ENCODE peak calls at places on chromosomes 6 and 20, in nine cellular contexts. Q, A, T, P, C, H, I, R and D are unnamed samples.

GRCh38 chr6:139654888-139655782 is 280.7 kb upstream of the CITED2 start:
- DNase-seq in Q (no peak), A (no peak), T (no peak), P (no peak), C (no peak), H (no peak), I (no peak), R (no peak), D (no peak)

GRCh38 chr6:113672691-113673149 is 184.4 kb upstream of the MARCKS start:
- DNase-seq in Q (peak), A (peak), T (peak), P (no peak), C (peak), H (peak), I (peak), R (peak), D (no peak)

GRCh38 chr6:34928220-34928619 is 39.2 kb downstream of the ANKS1A start:
- DNase-seq in Q (no peak), A (no peak), T (no peak), P (no peak), C (no peak), H (no peak), I (no peak), R (no peak), D (no peak)

GRCh38 chr6:117205876-117206275 is 59.5 kb upstream of the VGLL2 start:
- DNase-seq in Q (no peak), A (no peak), T (no peak), P (no peak), C (no peak), H (no peak), I (no peak), R (no peak), D (no peak)

GRCh38 chr20:13533946-13534345 is 104.8 kb downstream of the TASP1 start:
- DNase-seq in Q (no peak), A (no peak), T (no peak), P (peak), C (peak), H (no peak), I (no peak), R (no peak), D (no peak)

GRCh38 chr20:31720486-31721407 is 1.9 kb downstream of the BCL2L1 start:
- DNase-seq in Q (no peak), A (no peak), T (no peak), P (no peak), C (no peak), H (no peak), I (no peak), R (no peak), D (peak)

GRCh38 chr6:43735642-43736199 is 34.3 kb upstream of the VEGFA start:
- DNase-seq in Q (no peak), A (no peak), T (no peak), P (peak), C (no peak), H (no peak), I (no peak), R (no peak), D (no peak)

GRCh38 chr20:12316794-12317193 is 399.1 kb downstream of the BTBD3 start:
- DNase-seq in Q (no peak), A (no peak), T (no peak), P (no peak), C (no peak), H (no peak), I (no peak), R (no peak), D (no peak)

GRCh38 chr6:152401978-152402377 is 235.2 kb downstream of the SYNE1 start:
- DNase-seq in Q (no peak), A (peak), T (peak), P (peak), C (peak), H (no peak), I (no peak), R (no peak), D (no peak)

GRCh38 chr20:37288091-37288490 is 1.4 kb upstream of the MANBAL start:
- DNase-seq in Q (peak), A (no peak), T (peak), P (peak), C (no peak), H (no peak), I (no peak), R (no peak), D (no peak)

GRCh38 chr6:107408714-107409113 is 50.6 kb downstream of the PDSS2 start:
- DNase-seq in Q (no peak), A (no peak), T (no peak), P (no peak), C (no peak), H (no peak), I (no peak), R (no peak), D (no peak)

GRCh38 chr6:92408350-92408749 is 1011.0 kb downstream of the EPHA7 start:
- DNase-seq in Q (no peak), A (no peak), T (no peak), P (no peak), C (no peak), H (no peak), I (no peak), R (no peak), D (no peak)

GRCh38 chr6:19995575-19996257 is 158.5 kb downstream of the ID4 start:
- DNase-seq in Q (no peak), A (no peak), T (no peak), P (no peak), C (no peak), H (no peak), I (no peak), R (no peak), D (no peak)

GRCh38 chr6:154379585-154379984 is 23.0 kb upstream of the IPCEF1 start:
- DNase-seq in Q (no peak), A (no peak), T (no peak), P (no peak), C (no peak), H (no peak), I (no peak), R (no peak), D (no peak)

GRCh38 chr6:41273699-41274098 is 12.8 kb downstream of the TREM1 start:
- DNase-seq in Q (no peak), A (no peak), T (no peak), P (no peak), C (no peak), H (no peak), I (no peak), R (no peak), D (no peak)

GRCh38 chr20:47535088-47535487 is 33.4 kb downstream of the NCOA3 start:
- DNase-seq in Q (no peak), A (no peak), T (no peak), P (no peak), C (no peak), H (no peak), I (no peak), R (no peak), D (peak)

GRCh38 chr20:15122613-15123012 is 785.2 kb upstream of the FLRT3 start:
- DNase-seq in Q (no peak), A (no peak), T (no peak), P (no peak), C (no peak), H (no peak), I (no peak), R (no peak), D (peak)

GRCh38 chr6:130696806-130697205 is 130.4 kb upstream of the SMLR1 start:
- DNase-seq in Q (no peak), A (peak), T (peak), P (no peak), C (no peak), H (no peak), I (no peak), R (no peak), D (no peak)

GRCh38 chr20:11849270-11849920 is 68.3 kb upstream of the BTBD3 start:
- DNase-seq in Q (no peak), A (peak), T (peak), P (no peak), C (peak), H (no peak), I (no peak), R (no peak), D (no peak)

GRCh38 chr6:41408982-41409381 is 73.6 kb downstream of the NCR2 start:
- DNase-seq in Q (no peak), A (no peak), T (no peak), P (no peak), C (no peak), H (no peak), I (no peak), R (peak), D (no peak)

GRCh38 chr6:56026461-56027180 is 151.2 kb upstream of the BMP5 start:
- DNase-seq in Q (no peak), A (no peak), T (no peak), P (peak), C (peak), H (no peak), I (no peak), R (no peak), D (no peak)

GRCh38 chr6:131954775-131955107 is 3.6 kb upstream of the CCN2 start:
- DNase-seq in Q (peak), A (peak), T (peak), P (peak), C (peak), H (peak), I (no peak), R (no peak), D (no peak)

GRCh38 chr20:17916365-17916996 is 52.1 kb downstream of the SNX5 start:
- DNase-seq in Q (no peak), A (no peak), T (no peak), P (no peak), C (no peak), H (no peak), I (no peak), R (peak), D (peak)

GRCh38 chr6:24655229-24655628 is 9.2 kb upstream of the KIAA0319 start:
- DNase-seq in Q (no peak), A (no peak), T (no peak), P (no peak), C (no peak), H (no peak), I (no peak), R (no peak), D (peak)

DNA sequence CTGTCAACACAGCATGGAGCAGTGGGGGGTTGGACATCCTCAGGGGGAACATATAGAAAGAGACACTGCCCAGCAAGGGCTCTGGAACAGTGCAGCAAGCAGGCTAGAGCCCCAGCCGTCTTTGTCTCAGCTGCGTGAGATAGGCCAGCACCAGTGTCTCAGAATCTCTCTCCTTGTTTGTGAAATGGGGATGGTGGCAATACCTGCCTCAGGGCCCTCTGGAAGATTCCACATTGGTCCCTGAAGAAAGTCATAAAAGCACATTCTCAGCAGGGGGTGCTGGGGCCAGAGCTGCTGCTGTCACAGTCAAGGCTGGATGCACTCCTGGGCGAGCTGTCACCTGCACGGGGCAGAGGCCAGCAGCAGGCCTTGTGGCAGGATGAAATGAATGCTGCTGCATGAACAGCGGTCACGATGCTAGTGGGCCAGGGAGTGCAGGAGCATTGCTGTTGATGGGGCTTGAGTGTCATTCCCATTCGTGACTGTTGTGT is 121.7 kb downstream of the SYCP2 start:
- DNase-seq in Q (no peak), A (no peak), T (no peak), P (no peak), C (no peak), H (peak), I (no peak), R (no peak), D (no peak)
- H3K4me3 ChIP-seq in Q (no peak), A (no peak), T (no peak), P (no peak), C (no peak), H (no peak), I (no peak), R (no peak), D (no peak)

DNA sequence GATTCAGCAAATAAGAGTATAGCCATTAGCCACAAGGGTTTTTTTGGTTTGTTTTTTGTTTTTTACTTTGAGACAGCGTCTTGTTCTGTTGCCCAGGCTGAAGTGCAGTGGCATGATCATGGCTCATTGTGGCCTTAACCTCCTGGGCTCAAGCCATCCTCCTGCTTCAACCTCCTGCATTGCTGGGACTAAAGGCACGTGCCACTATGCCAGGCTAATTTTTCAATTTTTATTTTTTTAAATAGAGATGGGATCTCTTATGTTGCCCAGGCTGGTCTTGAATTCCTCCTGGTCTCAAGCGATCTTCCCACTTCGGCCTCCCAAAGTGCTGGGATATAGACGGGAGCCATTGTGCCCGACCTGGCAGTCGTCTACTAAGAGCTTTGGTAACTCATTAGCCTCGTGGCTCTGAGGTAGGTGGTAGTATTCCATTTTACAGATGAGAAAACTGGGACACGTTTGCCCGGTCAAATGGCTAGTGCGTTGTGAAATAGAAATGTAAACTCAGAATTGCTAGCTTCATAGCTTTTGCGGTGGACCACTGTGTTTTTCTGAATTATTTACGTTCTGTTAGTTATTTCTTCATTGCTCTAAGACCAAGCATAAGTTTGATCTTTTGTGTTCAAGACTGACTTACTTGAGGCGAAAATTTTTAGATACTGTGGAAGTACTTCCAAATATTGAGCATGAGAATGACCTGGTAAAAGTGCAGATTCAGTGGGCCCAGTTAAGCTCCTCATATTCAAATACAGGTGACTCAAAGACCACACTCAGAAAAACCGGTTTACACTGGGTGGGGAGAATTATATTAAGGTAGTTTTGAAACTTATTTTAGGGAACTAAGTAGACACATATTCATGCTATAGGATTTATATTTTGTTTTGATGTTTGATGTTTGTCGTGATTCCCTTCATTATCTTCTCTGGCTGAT is 2.1 kb downstream of the PANK2 start:
- DNase-seq in Q (no peak), A (no peak), T (no peak), P (peak), C (no peak), H (no peak), I (no peak), R (no peak), D (no peak)
- H3K4me3 ChIP-seq in Q (peak), A (peak), T (peak), P (peak), C (peak), H (no peak), I (peak), R (peak), D (peak)

DNA sequence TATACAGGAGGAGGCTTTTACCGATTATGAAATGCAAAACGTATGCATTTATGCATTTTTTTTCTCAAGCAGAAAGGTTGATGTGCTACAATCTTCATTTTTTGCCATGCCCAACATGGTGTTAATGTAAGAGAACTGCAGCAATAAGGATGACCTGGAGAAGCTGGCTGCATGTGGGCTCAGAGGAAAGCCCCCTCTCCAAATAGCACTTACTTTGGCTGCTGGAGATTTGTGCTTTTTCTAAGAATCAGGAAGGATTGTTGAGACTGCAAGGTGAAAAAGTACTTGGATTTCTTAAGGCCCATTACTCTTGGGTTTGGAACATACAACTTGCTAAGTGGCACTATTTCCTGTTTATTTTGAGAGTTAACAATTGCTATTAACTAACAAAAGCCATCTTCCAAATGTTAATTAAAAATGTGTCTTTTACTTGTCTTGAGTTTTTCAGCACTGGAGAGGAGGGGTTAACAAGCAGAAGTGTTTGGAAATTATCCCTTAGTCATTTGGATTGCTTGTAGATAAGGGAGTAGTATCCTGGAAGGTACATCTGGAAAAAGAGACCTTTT is 5.6 kb downstream of the SOX4 start:
- DNase-seq in Q (no peak), A (no peak), T (peak), P (no peak), C (no peak), H (no peak), I (no peak), R (no peak), D (no peak)
- H3K4me3 ChIP-seq in Q (peak), A (no peak), T (peak), P (no peak), C (no peak), H (no peak), I (no peak), R (no peak), D (peak)

GRCh38 chr20:10466855-10467254 is 31.8 kb downstream of the SLX4IP start:
- DNase-seq in Q (no peak), A (no peak), T (no peak), P (no peak), C (no peak), H (no peak), I (no peak), R (no peak), D (no peak)

GRCh38 chr20:10467985-10468845 is 33.1 kb downstream of the SLX4IP start:
- DNase-seq in Q (no peak), A (peak), T (peak), P (peak), C (peak), H (no peak), I (no peak), R (no peak), D (no peak)

GRCh38 chr20:10474606-10475184 is 39.6 kb downstream of the SLX4IP start:
- DNase-seq in Q (peak), A (no peak), T (peak), P (no peak), C (no peak), H (no peak), I (no peak), R (no peak), D (no peak)

GRCh38 chr20:10466325-10466724 is 31.2 kb downstream of the SLX4IP start:
- DNase-seq in Q (no peak), A (peak), T (peak), P (no peak), C (peak), H (no peak), I (no peak), R (no peak), D (no peak)

DNA sequence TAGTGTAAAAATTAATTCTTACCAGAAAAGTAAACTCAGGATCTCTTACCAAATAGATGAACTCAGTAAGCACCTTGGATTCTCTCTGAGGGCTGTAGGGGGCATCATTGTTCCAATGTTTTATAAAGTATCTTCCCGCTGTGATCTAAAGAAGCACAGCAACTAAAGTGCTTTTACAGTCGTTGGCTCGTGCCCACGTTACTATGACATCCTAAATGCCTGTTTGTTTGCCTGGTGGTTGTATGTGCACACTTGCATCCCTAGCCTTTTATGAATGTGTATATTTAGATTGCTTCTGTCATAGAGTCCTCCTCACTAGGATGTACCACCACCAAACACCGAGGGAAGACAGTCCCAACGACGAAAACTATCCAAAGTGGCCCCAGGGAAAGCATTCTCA is 34.5 kb downstream of the SLX4IP start:
- DNase-seq in Q (no peak), A (peak), T (peak), P (peak), C (peak), H (no peak), I (peak), R (no peak), D (peak)
- H3K4me3 ChIP-seq in Q (no peak), A (no peak), T (no peak), P (no peak), C (no peak), H (no peak), I (no peak), R (no peak), D (no peak)

GRCh38 chr6:31186052-31186734 is 15.7 kb upstream of the POU5F1 start:
- DNase-seq in Q (peak), A (no peak), T (peak), P (peak), C (peak), H (no peak), I (no peak), R (no peak), D (no peak)
- H3K4me3 ChIP-seq in Q (peak), A (no peak), T (peak), P (peak), C (no peak), H (no peak), I (no peak), R (no peak), D (no peak)

GRCh38 chr20:23224806-23225205 is 125.8 kb upstream of the NXT1 start:
- DNase-seq in Q (no peak), A (no peak), T (no peak), P (no peak), C (no peak), H (no peak), I (no peak), R (no peak), D (no peak)
- H3K4me3 ChIP-seq in Q (no peak), A (no peak), T (no peak), P (no peak), C (no peak), H (no peak), I (no peak), R (no peak), D (no peak)